ENCODE peak calls at places on chromosomes 13 and 19, in ten cellular contexts. One of them, this sample, is unnamed.
A peak's percentile ranks its signal among the peaks of the same experiment; 100 is the strongest.

GRCh38 chr19:51712461-51713081 is 11.2 kb downstream of the HAS1 start:
- DNase-seq in stimulated activated CD4-positive, alpha-beta T cell treated with anti-CD3 and anti-CD28 coated beads, Interleukin-1b, Interleukin-23, amount 100 ng/mL, for 1 hour: no peak
- DNase-seq in tibial nerve: no peak
- DNase-seq in fibroblast of gingiva: no peak
- DNase-seq in ovary: no peak
- DNase-seq in D341Med: peak; percentile 70
- DNase-seq in M059J: peak; percentile 72
- DNase-seq in HCT116: no peak
- DNase-seq in substantia nigra: no peak
- DNase-seq in brain microvascular endothelial cell: no peak
- DNase-seq in this sample: peak; percentile 67

GRCh38 chr19:32916969-32917611 is 47.5 kb upstream of the SLC7A9 start:
- DNase-seq in brain microvascular endothelial cell: no peak
- DNase-seq in HCT116: no peak
- DNase-seq in substantia nigra: no peak
- DNase-seq in D341Med: no peak
- DNase-seq in M059J: no peak
- DNase-seq in stimulated activated CD4-positive, alpha-beta T cell treated with anti-CD3 and anti-CD28 coated beads, Interleukin-1b, Interleukin-23, amount 100 ng/mL, for 1 hour: no peak
- DNase-seq in tibial nerve: no peak
- DNase-seq in fibroblast of gingiva: no peak
- DNase-seq in ovary: no peak
- DNase-seq in this sample: peak; percentile 3

GRCh38 chr19:41298327-41298964 is 11.5 kb upstream of the CCDC97 start:
- DNase-seq in fibroblast of gingiva: peak; percentile 88
- DNase-seq in tibial nerve: peak; percentile 47
- DNase-seq in HCT116: no peak
- DNase-seq in ovary: no peak
- DNase-seq in D341Med: no peak
- DNase-seq in M059J: peak; percentile 75
- DNase-seq in substantia nigra: no peak
- DNase-seq in stimulated activated CD4-positive, alpha-beta T cell treated with anti-CD3 and anti-CD28 coated beads, Interleukin-1b, Interleukin-23, amount 100 ng/mL, for 1 hour: no peak
- DNase-seq in brain microvascular endothelial cell: peak; percentile 91
- DNase-seq in this sample: peak; percentile 74

GRCh38 chr13:27043013-27043412 is 128.6 kb downstream of the USP12 start:
- DNase-seq in M059J: peak; percentile 97
- DNase-seq in D341Med: no peak
- DNase-seq in HCT116: peak; percentile 83
- DNase-seq in substantia nigra: peak; percentile 67
- DNase-seq in stimulated activated CD4-positive, alpha-beta T cell treated with anti-CD3 and anti-CD28 coated beads, Interleukin-1b, Interleukin-23, amount 100 ng/mL, for 1 hour: no peak
- DNase-seq in tibial nerve: peak; percentile 41
- DNase-seq in fibroblast of gingiva: peak; percentile 98
- DNase-seq in ovary: no peak
- DNase-seq in brain microvascular endothelial cell: peak; percentile 94
- DNase-seq in this sample: peak; percentile 87

GRCh38 chr19:53958168-53958571 is 4.6 kb upstream of the CACNG8 start:
- DNase-seq in stimulated activated CD4-positive, alpha-beta T cell treated with anti-CD3 and anti-CD28 coated beads, Interleukin-1b, Interleukin-23, amount 100 ng/mL, for 1 hour: no peak
- DNase-seq in ovary: no peak
- DNase-seq in brain microvascular endothelial cell: no peak
- DNase-seq in D341Med: no peak
- DNase-seq in tibial nerve: no peak
- DNase-seq in substantia nigra: peak; percentile 8
- DNase-seq in fibroblast of gingiva: no peak
- DNase-seq in M059J: no peak
- DNase-seq in HCT116: no peak
- DNase-seq in this sample: peak; percentile 44

GRCh38 chr19:15432018-15432494 is 13.3 kb upstream of the AKAP8L start:
- DNase-seq in brain microvascular endothelial cell: no peak
- DNase-seq in ovary: no peak
- DNase-seq in fibroblast of gingiva: no peak
- DNase-seq in D341Med: peak; percentile 56
- DNase-seq in M059J: no peak
- DNase-seq in HCT116: no peak
- DNase-seq in stimulated activated CD4-positive, alpha-beta T cell treated with anti-CD3 and anti-CD28 coated beads, Interleukin-1b, Interleukin-23, amount 100 ng/mL, for 1 hour: no peak
- DNase-seq in tibial nerve: no peak
- DNase-seq in substantia nigra: no peak
- DNase-seq in this sample: no peak

GRCh38 chr13:107450931-107451330 is 764.4 kb downstream of the LIG4 start:
- DNase-seq in fibroblast of gingiva: peak; percentile 94
- DNase-seq in M059J: peak; percentile 74
- DNase-seq in brain microvascular endothelial cell: peak; percentile 99
- DNase-seq in tibial nerve: peak; percentile 7
- DNase-seq in substantia nigra: no peak
- DNase-seq in ovary: no peak
- DNase-seq in D341Med: no peak
- DNase-seq in HCT116: no peak
- DNase-seq in stimulated activated CD4-positive, alpha-beta T cell treated with anti-CD3 and anti-CD28 coated beads, Interleukin-1b, Interleukin-23, amount 100 ng/mL, for 1 hour: no peak
- DNase-seq in this sample: peak; percentile 92

GRCh38 chr13:103883152-103883551 is 816.9 kb upstream of the SLC10A2 start:
- DNase-seq in ovary: peak; percentile 22
- DNase-seq in HCT116: peak; percentile 90
- DNase-seq in fibroblast of gingiva: peak; percentile 74
- DNase-seq in substantia nigra: peak; percentile 76
- DNase-seq in stimulated activated CD4-positive, alpha-beta T cell treated with anti-CD3 and anti-CD28 coated beads, Interleukin-1b, Interleukin-23, amount 100 ng/mL, for 1 hour: no peak
- DNase-seq in brain microvascular endothelial cell: peak; percentile 99
- DNase-seq in M059J: peak; percentile 96
- DNase-seq in tibial nerve: peak; percentile 75
- DNase-seq in D341Med: peak; percentile 80
- DNase-seq in this sample: peak; percentile 95

GRCh38 chr13:27680465-27680864 is 58.8 kb downstream of the POLR1D start:
- DNase-seq in stimulated activated CD4-positive, alpha-beta T cell treated with anti-CD3 and anti-CD28 coated beads, Interleukin-1b, Interleukin-23, amount 100 ng/mL, for 1 hour: no peak
- DNase-seq in tibial nerve: no peak
- DNase-seq in M059J: no peak
- DNase-seq in HCT116: no peak
- DNase-seq in substantia nigra: no peak
- DNase-seq in ovary: no peak
- DNase-seq in brain microvascular endothelial cell: no peak
- DNase-seq in fibroblast of gingiva: no peak
- DNase-seq in D341Med: no peak
- DNase-seq in this sample: no peak

GRCh38 chr19:10328558-10329429 is 4.5 kb downstream of the RAVER1 start:
- DNase-seq in tibial nerve: no peak
- DNase-seq in HCT116: no peak
- DNase-seq in M059J: no peak
- DNase-seq in brain microvascular endothelial cell: no peak
- DNase-seq in stimulated activated CD4-positive, alpha-beta T cell treated with anti-CD3 and anti-CD28 coated beads, Interleukin-1b, Interleukin-23, amount 100 ng/mL, for 1 hour: no peak
- DNase-seq in substantia nigra: no peak
- DNase-seq in D341Med: no peak
- DNase-seq in ovary: no peak
- DNase-seq in fibroblast of gingiva: no peak
- DNase-seq in this sample: no peak

GRCh38 chr13:106306748-106307277 is 228.6 kb downstream of the EFNB2 start:
- DNase-seq in fibroblast of gingiva: no peak
- DNase-seq in ovary: no peak
- DNase-seq in brain microvascular endothelial cell: no peak
- DNase-seq in substantia nigra: no peak
- DNase-seq in M059J: no peak
- DNase-seq in D341Med: no peak
- DNase-seq in HCT116: no peak
- DNase-seq in tibial nerve: no peak
- DNase-seq in stimulated activated CD4-positive, alpha-beta T cell treated with anti-CD3 and anti-CD28 coated beads, Interleukin-1b, Interleukin-23, amount 100 ng/mL, for 1 hour: no peak
- DNase-seq in this sample: no peak

GRCh38 chr13:85709721-85710120 is 89.5 kb downstream of the SLITRK6 start:
- DNase-seq in D341Med: no peak
- DNase-seq in tibial nerve: no peak
- DNase-seq in ovary: no peak
- DNase-seq in HCT116: no peak
- DNase-seq in M059J: no peak
- DNase-seq in fibroblast of gingiva: no peak
- DNase-seq in stimulated activated CD4-positive, alpha-beta T cell treated with anti-CD3 and anti-CD28 coated beads, Interleukin-1b, Interleukin-23, amount 100 ng/mL, for 1 hour: no peak
- DNase-seq in substantia nigra: no peak
- DNase-seq in brain microvascular endothelial cell: no peak
- DNase-seq in this sample: no peak

GRCh38 chr19:51064534-51065220 is at the start of gene KLK13:
- DNase-seq in tibial nerve: no peak
- DNase-seq in D341Med: no peak
- DNase-seq in HCT116: peak; percentile 7
- DNase-seq in stimulated activated CD4-positive, alpha-beta T cell treated with anti-CD3 and anti-CD28 coated beads, Interleukin-1b, Interleukin-23, amount 100 ng/mL, for 1 hour: no peak
- DNase-seq in ovary: peak; percentile 39
- DNase-seq in M059J: no peak
- DNase-seq in substantia nigra: no peak
- DNase-seq in brain microvascular endothelial cell: no peak
- DNase-seq in fibroblast of gingiva: no peak
- DNase-seq in this sample: peak; percentile 2

GRCh38 chr13:60627071-60627686 is 230.2 kb downstream of the TDRD3 start:
- DNase-seq in brain microvascular endothelial cell: peak; percentile 15
- DNase-seq in ovary: no peak
- DNase-seq in substantia nigra: peak; percentile 12
- DNase-seq in HCT116: peak; percentile 19
- DNase-seq in M059J: peak; percentile 11
- DNase-seq in fibroblast of gingiva: no peak
- DNase-seq in tibial nerve: peak; percentile 16
- DNase-seq in stimulated activated CD4-positive, alpha-beta T cell treated with anti-CD3 and anti-CD28 coated beads, Interleukin-1b, Interleukin-23, amount 100 ng/mL, for 1 hour: no peak
- DNase-seq in D341Med: peak; percentile 71
- DNase-seq in this sample: peak; percentile 42

GRCh38 chr13:20173121-20173746 is 12.4 kb upstream of the GJA3 start:
- DNase-seq in D341Med: no peak
- DNase-seq in brain microvascular endothelial cell: no peak
- DNase-seq in tibial nerve: no peak
- DNase-seq in substantia nigra: no peak
- DNase-seq in fibroblast of gingiva: no peak
- DNase-seq in HCT116: no peak
- DNase-seq in M059J: no peak
- DNase-seq in stimulated activated CD4-positive, alpha-beta T cell treated with anti-CD3 and anti-CD28 coated beads, Interleukin-1b, Interleukin-23, amount 100 ng/mL, for 1 hour: no peak
- DNase-seq in ovary: no peak
- DNase-seq in this sample: no peak

GRCh38 chr19:38455031-38455430 is 21.5 kb downstream of the RYR1 start:
- DNase-seq in HCT116: no peak
- DNase-seq in substantia nigra: no peak
- DNase-seq in brain microvascular endothelial cell: peak; percentile 1
- DNase-seq in fibroblast of gingiva: no peak
- DNase-seq in ovary: no peak
- DNase-seq in M059J: peak; percentile 33
- DNase-seq in tibial nerve: no peak
- DNase-seq in D341Med: no peak
- DNase-seq in stimulated activated CD4-positive, alpha-beta T cell treated with anti-CD3 and anti-CD28 coated beads, Interleukin-1b, Interleukin-23, amount 100 ng/mL, for 1 hour: no peak
- DNase-seq in this sample: peak; percentile 31

GRCh38 chr19:4732680-4733114 is 9.1 kb upstream of the DPP9 start:
- DNase-seq in M059J: peak; percentile 69
- DNase-seq in D341Med: peak; percentile 87
- DNase-seq in brain microvascular endothelial cell: no peak
- DNase-seq in HCT116: peak; percentile 58
- DNase-seq in ovary: no peak
- DNase-seq in fibroblast of gingiva: peak; percentile 39
- DNase-seq in tibial nerve: no peak
- DNase-seq in substantia nigra: peak; percentile 30
- DNase-seq in stimulated activated CD4-positive, alpha-beta T cell treated with anti-CD3 and anti-CD28 coated beads, Interleukin-1b, Interleukin-23, amount 100 ng/mL, for 1 hour: no peak
- DNase-seq in this sample: peak; percentile 73

GRCh38 chr13:95710313-95710712 is 33.4 kb downstream of the DNAJC3 start:
- DNase-seq in tibial nerve: no peak
- DNase-seq in substantia nigra: no peak
- DNase-seq in ovary: no peak
- DNase-seq in brain microvascular endothelial cell: peak; percentile 60
- DNase-seq in M059J: peak; percentile 60
- DNase-seq in HCT116: no peak
- DNase-seq in stimulated activated CD4-positive, alpha-beta T cell treated with anti-CD3 and anti-CD28 coated beads, Interleukin-1b, Interleukin-23, amount 100 ng/mL, for 1 hour: no peak
- DNase-seq in fibroblast of gingiva: peak; percentile 71
- DNase-seq in D341Med: no peak
- DNase-seq in this sample: peak; percentile 71

GRCh38 chr13:113589251-113589960 is 4.9 kb downstream of the TFDP1 start:
- DNase-seq in substantia nigra: no peak
- DNase-seq in M059J: no peak
- DNase-seq in tibial nerve: no peak
- DNase-seq in ovary: no peak
- DNase-seq in D341Med: no peak
- DNase-seq in HCT116: no peak
- DNase-seq in fibroblast of gingiva: no peak
- DNase-seq in brain microvascular endothelial cell: no peak
- DNase-seq in stimulated activated CD4-positive, alpha-beta T cell treated with anti-CD3 and anti-CD28 coated beads, Interleukin-1b, Interleukin-23, amount 100 ng/mL, for 1 hour: no peak
- DNase-seq in this sample: no peak

GRCh38 chr13:110323172-110323851 is 16.2 kb downstream of the COL4A2 start:
- DNase-seq in D341Med: no peak
- DNase-seq in tibial nerve: no peak
- DNase-seq in ovary: no peak
- DNase-seq in M059J: peak; percentile 91
- DNase-seq in stimulated activated CD4-positive, alpha-beta T cell treated with anti-CD3 and anti-CD28 coated beads, Interleukin-1b, Interleukin-23, amount 100 ng/mL, for 1 hour: no peak
- DNase-seq in substantia nigra: no peak
- DNase-seq in brain microvascular endothelial cell: peak; percentile 89
- DNase-seq in fibroblast of gingiva: no peak
- DNase-seq in HCT116: no peak
- DNase-seq in this sample: no peak